ENCODE peak calls at places on chromosomes 4 and X, in ten cellular contexts. H is mesothelial cell of epicardium, D is cardiac muscle cell, Z is WTC11, E is endothelial cell, L is suprapubic skin, T is NB4, X is SK-N-SH, I is tibial artery, N is hepatocyte. A is an unnamed sample.

GRCh38 chr4:38889143-38889542 is 21.5 kb downstream of the FAM114A1 start:
- DNase-seq in L (no peak), Z (no peak), N (peak), E (no peak), T (peak), I (no peak), X (no peak), H (no peak), D (no peak), A (no peak)

GRCh38 chr4:27692098-27692679 is 831.5 kb downstream of the STIM2 start:
- DNase-seq in L (no peak), H (no peak), Z (peak), I (no peak), N (peak), T (peak), D (peak), X (peak), E (peak), A (no peak)

GRCh38 chr4:182555997-182556418 is 312.8 kb downstream of the TENM3 start:
- DNase-seq in X (no peak), N (peak), T (no peak), H (no peak), Z (no peak), L (no peak), I (no peak), E (no peak), D (no peak), A (no peak)

GRCh38 chrX:69277369-69277768 is 112.1 kb upstream of the PJA1 start:
- DNase-seq in X (no peak), I (no peak), E (no peak), L (no peak), Z (no peak), H (no peak), T (no peak), N (no peak), D (no peak), A (no peak)

GRCh38 chrX:40012039-40012799 is 85.5 kb downstream of the BCOR start:
- DNase-seq in L (peak), N (peak), D (no peak), T (peak), X (no peak), I (peak), Z (no peak), E (peak), H (no peak), A (no peak)

GRCh38 chrX:8404443-8404842 is 60.2 kb upstream of the VCX3B start:
- DNase-seq in E (no peak), I (peak), H (no peak), D (peak), N (no peak), L (no peak), X (no peak), Z (no peak), T (no peak), A (no peak)

GRCh38 chr4:103692615-103693014 is 27.2 kb downstream of the TACR3 start:
- DNase-seq in L (no peak), T (no peak), H (no peak), N (no peak), I (no peak), D (no peak), X (no peak), Z (no peak), E (no peak), A (no peak)

GRCh38 chr4:123546123-123546654 is 149.6 kb downstream of the SPRY1 start:
- DNase-seq in X (peak), Z (no peak), H (no peak), D (no peak), L (no peak), T (no peak), E (no peak), I (no peak), N (peak), A (no peak)

GRCh38 chr4:187477224-187477623 is 518.3 kb upstream of the ZFP42 start:
- DNase-seq in I (no peak), H (no peak), Z (no peak), T (no peak), X (no peak), D (no peak), N (no peak), E (no peak), L (no peak), A (no peak)

GRCh38 chr4:88291003-88291402 is 6.6 kb upstream of the PPM1K start:
- DNase-seq in I (no peak), E (no peak), L (no peak), H (no peak), T (no peak), Z (no peak), N (peak), X (peak), D (peak), A (no peak)

GRCh38 chr4:93327346-93327745 is 501.2 kb upstream of the ATOH1 start:
- DNase-seq in D (no peak), I (no peak), Z (no peak), H (no peak), T (no peak), N (no peak), L (no peak), X (no peak), E (no peak), A (no peak)

GRCh38 chr4:87732033-87732770 is 67.2 kb upstream of the IBSP start:
- DNase-seq in E (no peak), D (no peak), Z (no peak), X (no peak), N (no peak), L (no peak), H (no peak), I (no peak), T (peak), A (no peak)

GRCh38 chr4:173538148-173538902 is 8.3 kb upstream of the HAND2 start:
- DNase-seq in Z (peak), H (peak), E (peak), N (no peak), T (peak), L (no peak), I (peak), X (peak), D (peak), A (no peak)

GRCh38 chrX:98203800-98204199 is 1320.1 kb downstream of the RPA4 start:
- DNase-seq in I (no peak), T (no peak), E (no peak), H (no peak), X (no peak), N (no peak), Z (no peak), D (no peak), L (no peak), A (no peak)

GRCh38 chr4:171719691-171720090 is 93.5 kb upstream of the GALNTL6 start:
- DNase-seq in D (no peak), X (no peak), E (no peak), I (no peak), N (no peak), Z (no peak), H (no peak), T (no peak), L (no peak), A (no peak)

GRCh38 chrX:153861733-153862300 is 24.2 kb downstream of the L1CAM start:
- DNase-seq in T (no peak), I (no peak), X (peak), H (no peak), N (no peak), D (no peak), L (no peak), E (no peak), Z (no peak), A (no peak)

GRCh38 chrX:153611298-153612095 is 12.6 kb upstream of the CCNQ start:
- DNase-seq in D (no peak), H (no peak), L (peak), I (no peak), N (no peak), Z (no peak), E (no peak), T (no peak), X (no peak), A (no peak)

GRCh38 chr4:102612824-102613366 is 111.7 kb downstream of the NFKB1 start:
- DNase-seq in X (no peak), Z (no peak), N (no peak), L (no peak), D (no peak), E (no peak), H (no peak), I (no peak), T (no peak), A (no peak)

GRCh38 chr4:173121044-173121685 is 47.4 kb upstream of the GALNT7 start:
- DNase-seq in E (peak), X (no peak), T (peak), Z (peak), L (no peak), I (no peak), D (peak), H (no peak), N (peak), A (no peak)

GRCh38 chrX:41258281-41258680 is 75.7 kb upstream of the DDX3X start:
- DNase-seq in L (no peak), X (no peak), N (no peak), I (no peak), D (no peak), Z (no peak), E (no peak), H (no peak), T (no peak), A (no peak)
- TF ChIP-seq CTCF in L (no peak), X (no peak), N (no peak), I (no peak), D (no peak), Z (no peak), E (no peak), H (no peak), T (no peak), A (no peak)

DNA sequence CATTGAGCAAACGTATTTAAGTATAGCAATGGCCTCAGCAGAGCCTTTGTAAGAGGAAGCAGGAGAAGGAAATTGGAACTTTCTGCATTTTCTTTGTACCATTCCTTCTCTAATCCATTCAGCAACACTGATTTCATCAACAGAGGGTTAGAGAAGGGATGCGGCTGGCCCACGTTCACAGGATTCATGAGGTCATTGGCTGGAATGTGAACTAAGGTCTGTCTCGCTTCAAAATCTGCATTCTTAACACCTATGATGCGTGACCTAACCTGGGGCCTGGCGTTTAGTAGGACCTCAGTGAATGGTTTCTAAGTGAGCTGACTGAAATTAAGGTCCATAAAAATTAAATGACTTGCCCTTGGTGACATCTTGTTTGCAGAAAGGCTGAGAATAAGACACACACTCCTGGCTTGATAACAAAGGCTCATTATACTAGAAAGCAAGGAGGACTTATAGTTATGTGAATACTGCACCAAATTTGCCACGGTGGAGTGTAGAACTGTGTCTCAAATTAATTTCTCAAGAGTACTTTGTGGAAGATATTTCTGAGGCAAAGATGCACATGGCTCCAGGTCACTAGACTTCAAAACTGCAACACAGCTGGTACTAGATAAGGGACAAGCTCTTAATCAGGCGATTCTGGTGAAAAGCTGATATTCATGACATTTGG is 25.4 kb downstream of the FGFBP1 start:
- DNase-seq in I (no peak), N (no peak), X (no peak), T (no peak), H (no peak), D (no peak), L (no peak), E (no peak), Z (no peak), A (no peak)
- TF ChIP-seq CTCF in I (no peak), N (no peak), X (no peak), T (no peak), H (no peak), D (no peak), L (no peak), E (no peak), Z (no peak), A (no peak)

GRCh38 chrX:110951472-110952269 is 144.3 kb upstream of the PAK3 start:
- DNase-seq in H (no peak), E (no peak), N (no peak), T (no peak), L (no peak), X (no peak), D (no peak), I (no peak), Z (no peak), A (no peak)

GRCh38 chrX:110954428-110954827 is 141.6 kb upstream of the PAK3 start:
- DNase-seq in N (no peak), I (no peak), H (no peak), D (no peak), Z (no peak), X (no peak), T (no peak), E (no peak), L (no peak), A (no peak)
- TF ChIP-seq CTCF in N (no peak), I (no peak), H (no peak), D (no peak), Z (no peak), X (no peak), T (no peak), E (no peak), L (no peak), A (no peak)

DNA sequence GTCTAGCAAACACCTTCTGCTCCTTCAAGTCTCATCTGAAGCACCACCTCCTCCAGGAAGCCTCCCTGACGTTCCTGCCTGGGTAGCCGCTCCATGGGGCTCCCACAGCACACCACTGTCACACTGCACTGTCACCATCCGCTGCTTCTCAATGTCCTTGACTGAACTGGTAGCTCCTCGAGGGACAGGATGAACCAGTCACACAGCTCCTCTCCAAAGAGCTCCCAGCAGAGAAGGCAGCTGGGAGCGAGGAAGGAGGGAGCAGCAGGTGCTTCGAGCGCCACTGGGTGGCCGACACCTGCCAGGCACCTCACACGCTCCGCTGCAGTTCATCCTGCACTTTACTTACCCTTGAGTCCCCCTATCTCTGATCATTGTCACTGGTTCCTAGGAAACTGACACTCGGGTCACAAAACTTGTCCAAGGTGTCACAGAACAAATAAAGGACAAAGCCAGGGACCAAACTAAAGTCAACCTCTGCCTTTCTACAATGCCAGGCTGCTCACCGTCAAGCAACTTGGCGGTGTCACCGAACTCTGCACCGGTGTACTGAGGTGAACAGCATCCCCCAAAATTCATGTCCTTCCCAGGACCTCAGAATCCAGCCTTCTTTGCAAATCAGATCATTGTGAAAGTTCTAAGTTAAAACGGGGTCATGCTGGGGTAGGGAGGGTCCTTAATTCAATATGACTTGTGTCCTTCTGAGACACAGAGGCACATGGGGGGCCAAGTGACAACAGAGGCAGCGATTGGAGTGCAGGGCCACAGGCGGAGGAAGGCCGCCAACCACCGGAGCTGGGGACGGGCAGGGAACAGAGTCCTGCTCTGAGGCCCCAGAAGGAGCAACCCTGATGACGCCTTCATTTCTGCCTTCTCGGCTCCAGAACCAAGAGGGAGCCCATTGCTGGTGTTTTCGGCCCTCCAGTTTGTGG is 5.5 kb upstream of the S100P start:
- DNase-seq in N (peak), E (no peak), Z (no peak), H (no peak), L (no peak), X (no peak), D (no peak), T (peak), I (no peak), A (no peak)
- TF ChIP-seq CTCF in N (peak), E (no peak), Z (no peak), H (no peak), L (peak), X (no peak), D (no peak), T (peak), I (no peak), A (no peak)